ENCODE peak calls at places on chromosomes 13 and 19, in seven cellular contexts. Q is breast epithelium, X is NCI-H345, H is AG10803, L is ovary, S is cardiac muscle cell, O is SHP77. R is an unnamed sample.
A peak's percentile ranks its signal among the peaks of the same experiment; 100 is the strongest.

GRCh38 chr13:27960362-27961226 is 8.5 kb downstream of the CDX2 start:
- DNase-seq in H (peak; percentile 12), L (peak; percentile 45), X (no peak), O (peak; percentile 76), S (peak; percentile 50), Q (peak; percentile 35), R (no peak)

GRCh38 chr19:42185281-42185680 is 32.2 kb downstream of the DEDD2 start:
- DNase-seq in O (no peak), S (no peak), L (no peak), X (no peak), H (peak; percentile 48), Q (no peak), R (no peak)

GRCh38 chr13:70171151-70171550 is 62.9 kb upstream of the KLHL1 start:
- DNase-seq in Q (no peak), X (no peak), L (no peak), O (no peak), H (no peak), S (no peak), R (no peak)

GRCh38 chr19:38663957-38664502 is 16.6 kb downstream of the ACTN4 start:
- DNase-seq in O (no peak), H (no peak), X (no peak), L (peak; percentile 69), Q (peak; percentile 81), S (no peak), R (no peak)

GRCh38 chr13:23946900-23947299 is 49.6 kb upstream of the C1QTNF9B start:
- DNase-seq in H (no peak), Q (no peak), S (no peak), O (no peak), L (no peak), X (no peak), R (no peak)

GRCh38 chr19:40147693-40148347 is 43.4 kb upstream of the MAP3K10 start:
- DNase-seq in Q (no peak), L (no peak), O (no peak), X (no peak), H (peak; percentile 71), S (no peak), R (no peak)

GRCh38 chr19:41302624-41303351 is 7.2 kb upstream of the CCDC97 start:
- DNase-seq in O (no peak), H (no peak), S (no peak), Q (no peak), L (no peak), X (no peak), R (no peak)

GRCh38 chr19:35715355-35715809 is 2.4 kb upstream of the KMT2B start:
- DNase-seq in L (no peak), S (no peak), H (no peak), O (no peak), Q (no peak), X (no peak), R (no peak)

GRCh38 chr19:16041571-16042386 is 34.5 kb upstream of the TPM4 start:
- DNase-seq in X (peak; percentile 58), Q (peak; percentile 72), H (peak; percentile 71), L (peak; percentile 91), O (peak; percentile 30), S (peak; percentile 82), R (no peak)

GRCh38 chr13:97492684-97493371 is 58.9 kb downstream of the RAP2A start:
- DNase-seq in O (no peak), S (no peak), H (no peak), X (no peak), Q (no peak), L (no peak), R (no peak)

GRCh38 chr13:52599853-52600603 is 42.2 kb upstream of the HNRNPA1L2 start:
- DNase-seq in S (peak; percentile 42), O (peak; percentile 40), H (peak; percentile 6), Q (no peak), X (peak; percentile 35), L (peak; percentile 70), R (no peak)

GRCh38 chr19:9836021-9836420 is 903 bp downstream of the PIN1 start:
- DNase-seq in O (no peak), X (no peak), L (no peak), S (peak; percentile 4), H (peak; percentile 51), Q (no peak), R (no peak)

GRCh38 chr19:55172741-55173140 is 6.3 kb upstream of the DNAAF3 start:
- DNase-seq in Q (no peak), O (no peak), H (peak; percentile 57), S (no peak), L (no peak), X (no peak), R (no peak)

GRCh38 chr19:11381535-11382369 is 2.4 kb downstream of the EPOR start:
- DNase-seq in S (peak; percentile 63), X (peak; percentile 58), O (no peak), H (peak; percentile 61), L (peak; percentile 78), Q (no peak), R (peak; percentile 59)

GRCh38 chr19:33280351-33280921 is 21.9 kb downstream of the CEBPA start:
- DNase-seq in Q (no peak), X (no peak), L (no peak), O (no peak), H (no peak), S (no peak), R (no peak)

GRCh38 chr19:39498262-39499081 is at the start of gene DLL3:
- DNase-seq in H (no peak), X (peak; percentile 93), O (peak; percentile 89), Q (no peak), S (peak; percentile 22), L (no peak), R (no peak)

GRCh38 chr19:14770944-14771839 is 7.2 kb downstream of the ADGRE2 start:
- DNase-seq in X (no peak), S (no peak), Q (no peak), H (no peak), O (no peak), L (no peak), R (no peak)

R was measured in ascending aorta.